ENCODE peak calls at places on chromosomes 11 and 22, in nine cellular contexts. U is GM23338, O is HCT116, F is MM.1S, J is hepatocyte, S is SK-N-SH, G is PC-3, T is OCI-LY7, X is neural progenitor cell. L is an unnamed sample.

GRCh38 chr11:45918331-45918941 is 759 bp upstream of the PEX16 start:
- DNase-seq in G (peak; percentile 70), F (peak; percentile 75), J (peak; percentile 84), X (peak; percentile 79), T (peak; percentile 77), O (no peak), U (peak; percentile 82), S (peak; percentile 94), L (peak; percentile 89)

GRCh38 chr22:40463017-40463631 is 92.7 kb downstream of the SGSM3 start:
- DNase-seq in J (no peak), O (no peak), X (no peak), T (peak; percentile 80), G (no peak), S (no peak), F (no peak), U (no peak), L (no peak)

GRCh38 chr11:23990346-23990745 is 506.5 kb upstream of the LUZP2 start:
- DNase-seq in G (no peak), J (no peak), S (no peak), T (no peak), X (no peak), U (no peak), O (no peak), F (no peak), L (peak; percentile 47)

GRCh38 chr11:113204280-113204679 is 110.1 kb upstream of the TTC12 start:
- DNase-seq in U (no peak), X (no peak), T (no peak), O (no peak), S (no peak), J (no peak), G (peak; percentile 54), F (no peak), L (no peak)

GRCh38 chr11:115469361-115469760 is 34.9 kb downstream of the CADM1 start:
- DNase-seq in X (no peak), T (peak; percentile 94), G (no peak), J (no peak), O (no peak), S (no peak), F (peak; percentile 90), U (no peak), L (no peak)

GRCh38 chr22:19325296-19325950 is 33.9 kb upstream of the CLTCL1 start:
- DNase-seq in O (no peak), U (no peak), X (no peak), G (peak; percentile 38), S (no peak), J (no peak), F (no peak), T (no peak), L (peak; percentile 39)

GRCh38 chr11:63907063-63907462 is 9.9 kb downstream of the RCOR2 start:
- DNase-seq in O (no peak), U (no peak), G (no peak), J (no peak), F (no peak), T (no peak), S (peak; percentile 41), X (no peak), L (no peak)

GRCh38 chr11:57131080-57131790 is 50.5 kb upstream of the LRRC55 start:
- DNase-seq in G (peak; percentile 65), J (peak; percentile 62), X (peak; percentile 82), S (peak; percentile 25), F (no peak), O (no peak), U (peak; percentile 82), T (no peak), L (peak; percentile 55)

GRCh38 chr11:88292156-88292844 is 45.2 kb downstream of the CTSC start:
- DNase-seq in J (no peak), U (no peak), T (no peak), G (peak; percentile 85), O (peak; percentile 2), X (no peak), F (no peak), S (peak; percentile 12), L (peak; percentile 41)

GRCh38 chr11:18253222-18253621 is 4.8 kb upstream of the SAA2 start:
- DNase-seq in J (no peak), F (no peak), O (peak; percentile 8), X (no peak), T (no peak), U (no peak), S (no peak), G (no peak), L (no peak)

GRCh38 chr11:29310016-29310415 is 706.8 kb downstream of the KCNA4 start:
- DNase-seq in X (no peak), G (peak; percentile 70), U (no peak), F (no peak), O (no peak), J (no peak), T (no peak), S (no peak), L (peak; percentile 79)

DNA sequence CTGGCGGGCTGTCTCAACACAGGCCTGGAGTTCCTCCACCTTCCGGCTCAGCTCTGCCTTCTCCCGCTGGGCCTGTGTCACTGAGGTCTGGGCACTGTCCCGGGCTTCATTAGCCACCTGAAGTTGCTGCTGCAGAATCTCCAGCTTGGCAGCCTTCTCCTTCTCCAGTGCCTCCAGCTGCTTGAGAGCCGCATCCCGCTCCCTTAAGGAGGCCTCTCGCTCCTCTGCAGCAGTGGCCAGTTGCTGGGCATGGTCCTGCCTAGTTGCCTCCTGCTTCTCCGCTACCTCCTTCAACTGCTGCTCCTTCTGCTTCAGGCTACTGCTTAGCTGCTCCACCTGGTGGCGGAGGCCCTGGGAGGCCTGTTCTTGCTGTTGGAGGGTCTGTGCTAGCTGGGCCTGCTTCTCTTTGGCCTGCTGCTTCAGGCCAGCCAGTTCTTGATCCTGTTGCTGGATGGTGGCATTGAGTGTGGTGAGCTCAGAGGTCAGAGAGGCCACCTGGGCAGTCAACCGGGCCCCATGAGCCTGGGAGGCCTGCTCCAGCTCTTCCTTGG is 16.9 kb downstream of the IL18BP start:
- DNase-seq in T (peak; percentile 32), G (peak; percentile 42), F (no peak), X (peak; percentile 49), J (peak; percentile 44), S (no peak), O (no peak), U (peak; percentile 50), L (peak; percentile 40)
- TF ChIP-seq EZH2phosphoT487 in T (no peak), G (no peak), F (no peak), X (no peak), J (no peak), S (no peak), O (no peak), U (no peak), L (no peak)

DNA sequence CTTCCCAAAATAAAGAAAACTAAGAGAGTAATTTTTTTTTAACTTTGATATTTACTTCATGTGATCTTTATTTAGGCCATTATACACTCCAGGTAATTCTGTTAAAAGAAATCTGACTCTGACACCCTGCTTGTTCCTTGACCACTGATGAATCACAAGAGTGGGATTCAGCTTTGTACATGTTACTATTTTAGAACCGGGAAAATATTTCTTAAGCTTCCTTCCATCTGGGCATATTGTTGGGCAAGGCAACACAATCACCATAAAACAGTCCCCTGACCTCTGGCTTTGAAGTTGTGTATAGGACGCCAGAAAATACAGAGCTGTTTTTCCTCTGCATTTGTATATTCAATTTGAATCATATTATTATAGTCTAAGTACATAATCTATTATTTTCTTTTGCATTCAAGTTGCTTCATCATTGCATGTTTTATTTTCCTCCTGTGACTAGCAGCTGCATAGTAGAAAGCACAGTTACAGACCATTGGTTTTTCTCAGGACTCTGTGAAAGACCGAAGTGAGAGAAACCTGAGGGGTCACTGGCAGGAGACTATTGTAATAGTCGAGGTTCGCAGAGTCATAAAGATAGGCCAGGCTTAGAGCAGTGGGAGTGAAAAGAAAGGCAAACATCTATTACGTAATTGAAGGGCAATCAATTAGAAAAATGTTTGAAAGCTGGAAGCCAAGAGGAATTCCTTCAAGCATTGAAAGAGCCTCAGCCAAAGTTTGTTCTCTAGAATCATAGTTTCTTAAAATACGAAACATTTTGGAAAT is 51.8 kb upstream of the SLC36A4 start:
- DNase-seq in F (no peak), X (no peak), G (no peak), O (no peak), J (peak; percentile 22), S (no peak), U (no peak), T (no peak), L (no peak)
- H3K4me2 ChIP-seq in F (no peak overlapping the region), X (no peak overlapping the region), G (no peak overlapping the region), O (no peak overlapping the region), J (no peak overlapping the region), S (no peak overlapping the region), U (no peak overlapping the region), T (no peak overlapping the region), L (no peak overlapping the region)

GRCh38 chr11:65206901-65207300 is 25.2 kb downstream of the CAPN1 start:
- DNase-seq in F (no peak), S (no peak), X (no peak), O (no peak), J (no peak), U (no peak), G (no peak), T (no peak), L (no peak)
- TF ChIP-seq EZH2phosphoT487 in F (no peak), S (no peak), X (no peak), O (no peak), J (no peak), U (no peak), G (no peak), T (no peak), L (no peak)

DNA sequence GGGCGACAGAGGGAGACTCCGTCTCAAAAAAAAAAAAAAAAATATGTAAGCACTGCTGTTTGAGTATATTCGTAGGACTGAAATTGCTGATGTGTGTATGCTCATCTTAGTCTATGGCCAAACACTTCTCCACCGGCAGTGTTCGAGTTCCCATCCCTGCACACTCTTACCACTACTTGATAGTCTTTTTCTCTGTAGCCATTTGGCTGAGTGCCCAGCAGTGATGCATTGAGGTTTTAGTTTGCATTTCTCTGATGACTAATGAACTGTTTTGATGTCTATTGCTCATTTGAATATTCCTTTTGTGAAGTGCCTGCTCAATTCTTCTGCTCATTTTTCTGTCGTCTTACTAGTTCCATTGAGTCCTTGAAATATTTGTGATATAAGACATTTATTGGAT is 1.9 kb downstream of the TIRAP start:
- DNase-seq in G (peak; percentile 99), S (no peak), F (peak; percentile 87), U (no peak), X (no peak), T (peak; percentile 41), O (no peak), J (peak; percentile 69), L (peak; percentile 96)
- H3K4me2 ChIP-seq in G (peak overlapping the region; percentile 95), S (peak overlapping the region; percentile 96), F (peak overlapping the region; percentile 86), U (no peak overlapping the region), X (no peak overlapping the region), T (peak overlapping the region; percentile 91), O (peak overlapping the region; percentile 79), J (no peak overlapping the region), L (no peak overlapping the region)

DNA sequence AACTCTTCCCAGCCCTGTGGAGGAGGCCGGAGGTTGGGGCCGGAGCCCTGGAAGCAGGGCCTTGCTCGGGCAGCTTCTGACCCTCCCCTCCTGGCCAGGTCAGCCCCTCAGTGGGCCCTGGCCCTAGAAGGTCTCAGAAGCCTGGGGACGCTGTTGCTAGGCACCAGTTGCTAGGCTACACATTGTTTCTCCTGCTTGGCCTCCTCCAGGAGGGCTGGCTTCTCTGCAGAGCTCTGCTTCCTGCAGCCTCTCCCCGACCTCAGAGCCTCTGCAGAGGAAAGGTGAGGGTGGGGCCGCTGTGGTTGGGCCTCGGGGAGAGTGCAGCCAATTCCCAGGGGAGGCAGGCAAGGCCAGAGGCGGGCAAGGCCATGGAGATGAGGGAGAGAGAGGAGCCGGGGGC is 27.6 kb upstream of the LRRC10B start:
- DNase-seq in X (peak; percentile 97), T (no peak), J (peak; percentile 70), S (peak; percentile 79), U (peak; percentile 91), F (no peak), O (no peak), G (peak; percentile 58), L (no peak)
- TF ChIP-seq EZH2phosphoT487 in X (no peak), T (no peak), J (no peak), S (no peak), U (no peak), F (no peak), O (no peak), G (no peak), L (no peak)

GRCh38 chr11:3344327-3344726 is 34.6 kb downstream of the ZNF195 start:
- DNase-seq in U (no peak), J (no peak), S (no peak), X (no peak), G (no peak), T (no peak), F (no peak), O (no peak), L (no peak)
- H3K4me2 ChIP-seq in U (no peak overlapping the region), J (no peak overlapping the region), S (no peak overlapping the region), X (no peak overlapping the region), G (no peak overlapping the region), T (no peak overlapping the region), F (no peak overlapping the region), O (no peak overlapping the region), L (no peak overlapping the region)